ENCODE peak calls at places on chromosomes 16 and 17, in eight cellular contexts. V is skeletal muscle cell; Z is iris pigment epithelial cell; C is effector memory CD4-positive, alpha-beta T cell; B is activated CD4-positive, alpha-beta T cell treated with anti-CD3 and anti-CD28 coated beads, Interleukin-2, amount 50 U/mL, for 24 hours; N is activated gamma-delta T cell treated with Interleukin-2 at 50 U/mL for 16 hours; E is cardiac muscle cell; Y is iPS DF 6.9. G is an unnamed sample.

GRCh38 chr16:84911490-84912216 is 91.9 kb downstream of the CRISPLD2 start:
- DNase-seq in E (no peak), C (no peak), Y (no peak), Z (peak), V (no peak), N (no peak), B (no peak), G (no peak)

GRCh38 chr16:203246-203645 is 23.0 kb downstream of the HBQ1 start:
- DNase-seq in B (no peak), N (no peak), Y (no peak), E (no peak), V (no peak), C (no peak), Z (peak), G (no peak)

GRCh38 chr17:69539781-69540319 is 125.4 kb downstream of the MAP2K6 start:
- DNase-seq in N (no peak), V (peak), B (no peak), Y (no peak), Z (peak), C (no peak), E (no peak), G (peak)

GRCh38 chr17:42675348-42675983 is 1.3 kb downstream of the PLEKHH3 start:
- DNase-seq in Z (no peak), C (no peak), B (no peak), Y (no peak), V (no peak), N (no peak), E (peak), G (no peak)

GRCh38 chr17:27848941-27849340 is 44.2 kb downstream of the LYRM9 start:
- DNase-seq in N (no peak), Z (no peak), B (no peak), C (no peak), E (no peak), Y (no peak), V (no peak), G (no peak)

GRCh38 chr17:596763-597644 is 117.6 kb downstream of the VPS53 start:
- DNase-seq in V (peak), N (no peak), B (no peak), C (no peak), Y (no peak), E (no peak), Z (peak), G (no peak)

GRCh38 chr16:19666451-19666850 is 51.6 kb downstream of the KNOP1 start:
- DNase-seq in Y (no peak), V (no peak), B (no peak), Z (no peak), N (no peak), E (no peak), C (no peak), G (no peak)

GRCh38 chr16:16133943-16134604 is 89.2 kb downstream of the ABCC6 start:
- DNase-seq in V (no peak), E (no peak), C (no peak), N (no peak), B (no peak), Y (no peak), Z (no peak), G (no peak)

GRCh38 chr16:984736-985135 is 3.2 kb downstream of the SOX8 start:
- DNase-seq in B (no peak), E (no peak), V (no peak), C (no peak), Z (no peak), Y (no peak), N (no peak), G (no peak)

GRCh38 chr16:81421536-81421935 is 23.1 kb upstream of the CMIP start:
- DNase-seq in Y (no peak), C (no peak), E (no peak), Z (no peak), V (no peak), B (no peak), N (no peak), G (no peak)

GRCh38 chr17:69602969-69603368 is 188.5 kb downstream of the MAP2K6 start:
- DNase-seq in Z (peak), C (no peak), B (no peak), Y (no peak), V (no peak), N (no peak), E (no peak), G (no peak)

GRCh38 chr17:29590979-29591736 is 1.7 kb upstream of the GIT1 start:
- DNase-seq in Y (no peak), Z (peak), E (peak), B (no peak), V (no peak), N (no peak), C (no peak), G (no peak)

GRCh38 chr16:2716101-2716885 is 3.7 kb downstream of the PRSS27 start:
- DNase-seq in V (no peak), N (no peak), Y (no peak), E (no peak), Z (no peak), C (no peak), B (no peak), G (no peak)

GRCh38 chr16:61887903-61888302 is 148.3 kb downstream of the CDH8 start:
- DNase-seq in Y (no peak), B (no peak), Z (peak), N (no peak), E (peak), C (no peak), V (peak), G (peak)

GRCh38 chr16:75288181-75288580 is 36.8 kb upstream of the BCAR1 start:
- DNase-seq in B (no peak), C (no peak), E (no peak), Z (no peak), Y (no peak), N (no peak), V (no peak), G (no peak)

GRCh38 chr17:39928868-39929651 is 1.5 kb downstream of the LRRC3C start:
- DNase-seq in Z (peak), N (no peak), B (no peak), E (no peak), C (no peak), Y (no peak), V (peak), G (peak)

GRCh38 chr17:2776589-2777241 is 19.5 kb upstream of the RAP1GAP2 start:
- DNase-seq in C (no peak), N (no peak), Y (no peak), Z (no peak), E (peak), V (no peak), B (no peak), G (no peak)

GRCh38 chr17:68709995-68710780 is 109.0 kb upstream of the FAM20A start:
- DNase-seq in V (peak), Y (no peak), E (no peak), B (no peak), N (no peak), C (no peak), Z (peak), G (peak)

GRCh38 chr17:41133880-41134735 is 6.2 kb downstream of the KRTAP4-6 start:
- DNase-seq in C (no peak), Z (peak), N (no peak), E (no peak), B (no peak), V (no peak), Y (no peak), G (no peak)

GRCh38 chr16:66984902-66985311 is 3.5 kb upstream of the CES4A start:
- DNase-seq in Z (no peak), C (no peak), E (no peak), N (no peak), Y (no peak), B (peak), V (no peak), G (no peak)

GRCh38 chr16:57112403-57113041 is 20.1 kb downstream of the CPNE2 start:
- DNase-seq in V (no peak), C (no peak), Z (no peak), N (no peak), E (peak), Y (no peak), B (no peak), G (no peak)

GRCh38 chr17:28500712-28501379 is 5.3 kb upstream of the FOXN1 start:
- DNase-seq in C (no peak), V (no peak), Y (no peak), E (no peak), Z (no peak), N (no peak), B (no peak), G (no peak)

GRCh38 chr16:31568577-31569359 is 41.1 kb downstream of the AHSP start:
- DNase-seq in Z (peak), N (no peak), V (no peak), E (peak), B (no peak), C (no peak), Y (peak), G (no peak)

GRCh38 chr16:75372236-75372856 is 61.0 kb downstream of the CFDP1 start:
- DNase-seq in C (no peak), Y (no peak), N (no peak), E (no peak), V (peak), Z (peak), B (no peak), G (peak)

G was measured in stromal cell of bone marrow.